ENCODE peak calls at places on chromosomes 1 and 21, in four cellular contexts. O, T, V and E are unnamed samples.

GRCh38 chr1:150813028-150813707 is 5.1 kb upstream of the CTSK start:
- DNase-seq in O (peak), T (peak), V (peak), E (no peak)

GRCh38 chr21:16085436-16085835 is 355.7 kb downstream of the USP25 start:
- DNase-seq in O (no peak), T (no peak), V (no peak), E (no peak)

GRCh38 chr21:42171091-42172053 is 47.6 kb upstream of the ABCG1 start:
- DNase-seq in O (no peak), T (peak), V (peak), E (no peak)

GRCh38 chr21:38796426-38796825 is 9.3 kb upstream of the ETS2 start:
- DNase-seq in O (no peak), T (no peak), V (no peak), E (no peak)

GRCh38 chr21:46118305-46118870 is 20.5 kb downstream of the COL6A2 start:
- DNase-seq in O (no peak), T (peak), V (peak), E (no peak)

GRCh38 chr1:202942431-202942830 is 15.4 kb upstream of the KLHL12 start:
- DNase-seq in O (no peak), T (no peak), V (no peak), E (no peak)

GRCh38 chr1:51463561-51463960 is 55.5 kb downstream of the EPS15 start:
- DNase-seq in O (no peak), T (no peak), V (no peak), E (no peak)

GRCh38 chr1:50425376-50426107 is 2.3 kb upstream of the DMRTA2 start:
- DNase-seq in O (no peak), T (no peak), V (no peak), E (no peak)

GRCh38 chr1:211484738-211485479 is 7.1 kb downstream of the RD3 start:
- DNase-seq in O (no peak), T (no peak), V (no peak), E (no peak)

GRCh38 chr1:155126494-155127104 is 1.1 kb upstream of the EFNA1 start:
- DNase-seq in O (peak), T (peak), V (peak), E (no peak)

GRCh38 chr1:222784916-222785315 is 29.9 kb upstream of the DISP1 start:
- DNase-seq in O (no peak), T (no peak), V (no peak), E (no peak)

GRCh38 chr1:60906039-60906438 is 176.3 kb upstream of the NFIA start:
- DNase-seq in O (no peak), T (no peak), V (no peak), E (no peak)

GRCh38 chr1:48344373-48344772 is 121.9 kb downstream of the SLC5A9 start:
- DNase-seq in O (no peak), T (no peak), V (no peak), E (no peak)

GRCh38 chr1:110212165-110213142 is 2.3 kb downstream of the KCNC4 start:
- DNase-seq in O (peak), T (no peak), V (no peak), E (no peak)

GRCh38 chr1:208030320-208031091 is 119.6 kb upstream of the CD34 start:
- DNase-seq in O (peak), T (peak), V (peak), E (no peak)

GRCh38 chr1:41621256-41621655 is 136.8 kb upstream of the EDN2 start:
- DNase-seq in O (no peak), T (no peak), V (no peak), E (no peak)

GRCh38 chr1:96955307-96956012 is 233.9 kb downstream of the PTBP2 start:
- DNase-seq in O (no peak), T (no peak), V (no peak), E (no peak)

GRCh38 chr1:43388021-43388575 is 1.5 kb downstream of the MED8 start:
- DNase-seq in O (no peak), T (no peak), V (no peak), E (no peak)

GRCh38 chr1:56535362-56535761 is 44.0 kb downstream of the PLPP3 start:
- DNase-seq in O (no peak), T (no peak), V (no peak), E (no peak)

GRCh38 chr1:69976896-69977295 is 228.5 kb downstream of the LRRC40 start:
- DNase-seq in O (peak), T (no peak), V (no peak), E (no peak)

GRCh38 chr1:210246447-210246846 is 13.9 kb downstream of the SERTAD4 start:
- DNase-seq in O (peak), T (no peak), V (no peak), E (no peak)

GRCh38 chr1:19861034-19861433 is 21.2 kb upstream of the OTUD3 start:
- DNase-seq in O (peak), T (no peak), V (no peak), E (peak)

GRCh38 chr21:29642551-29643245 is 297.1 kb downstream of the GRIK1 start:
- DNase-seq in O (no peak), T (no peak), V (no peak), E (no peak)

GRCh38 chr1:91621907-91622306 is 121.3 kb downstream of the CDC7 start:
- DNase-seq in O (peak), T (no peak), V (no peak), E (no peak)

GRCh38 chr1:19311503-19311930 is 427 bp downstream of the AKR7A2 start:
- DNase-seq in O (no peak), T (peak), V (no peak), E (no peak)

GRCh38 chr1:114206392-114206791 is 52.7 kb upstream of the SYT6 start:
- DNase-seq in O (no peak), T (no peak), V (no peak), E (no peak)

GRCh38 chr1:234750922-234751595 is 141.1 kb upstream of the IRF2BP2 start:
- DNase-seq in O (no peak), T (no peak), V (no peak), E (no peak)

GRCh38 chr1:158039380-158039779 is 45.9 kb downstream of the KIRREL1 start:
- DNase-seq in O (no peak), T (no peak), V (no peak), E (no peak)

GRCh38 chr1:8871539-8871935 is 6.9 kb downstream of the ENO1 start:
- DNase-seq in O (no peak), T (no peak), V (no peak), E (no peak)
- TF ChIP-seq CTCF in O (peak), T (peak), V (peak), E (peak)

GRCh38 chr1:1361233-1361981 is 3.1 kb upstream of the MXRA8 start:
- DNase-seq in O (no peak), T (peak), V (no peak), E (no peak)
- H3K4me3 ChIP-seq in O (no peak), T (no peak), V (no peak), E (peak)

DNA sequence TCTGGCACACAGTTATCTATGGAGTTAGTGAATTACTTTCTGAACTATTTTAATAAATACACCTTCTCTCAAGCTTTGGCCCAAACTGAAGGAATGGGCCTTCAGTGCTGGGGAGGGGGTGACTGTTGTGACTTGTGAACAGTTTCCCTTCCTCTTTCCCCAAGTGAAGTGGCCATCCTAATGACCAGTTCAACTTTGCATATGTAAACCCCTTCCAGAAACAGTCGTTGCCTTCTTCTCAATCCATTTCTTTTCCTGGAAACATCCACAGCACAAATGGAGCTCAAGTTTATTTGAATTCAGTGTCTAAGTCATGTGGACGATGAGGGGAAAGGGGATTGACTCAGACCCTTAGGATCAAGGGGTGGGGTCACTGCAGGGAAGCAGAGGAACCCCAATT is 1.3 kb upstream of the INPP5B start:
- DNase-seq in O (no peak), T (no peak), V (no peak), E (no peak)
- TF ChIP-seq CTCF in O (no peak), T (no peak), V (no peak), E (no peak)

GRCh38 chr1:27361553-27361952 is 5.2 kb downstream of the MAP3K6 start:
- DNase-seq in O (no peak), T (no peak), V (no peak), E (no peak)
- H3K4me3 ChIP-seq in O (no peak), T (no peak), V (no peak), E (no peak)